ENCODE peak calls at places on chromosomes 16 and 17, in six cellular contexts. J, W, P, E, H and U are unnamed samples.

GRCh38 chr17:4870850-4871249 is 28.5 kb upstream of the C17orf107 start:
- DNase-seq in E (no peak), P (no peak), J (no peak), H (no peak), W (no peak), U (no peak)

GRCh38 chr17:15475620-15476354 is 8.4 kb upstream of the CDRT4 start:
- DNase-seq in H (no peak), E (no peak), W (no peak), P (no peak), J (no peak), U (no peak)

GRCh38 chr16:81679721-81680430 is 99.2 kb upstream of the PLCG2 start:
- DNase-seq in J (peak; percentile 48), H (no peak), W (no peak), P (no peak), E (no peak), U (no peak)

GRCh38 chr17:74734256-74734655 is 2.8 kb upstream of the RAB37 start:
- DNase-seq in W (no peak), E (no peak), J (no peak), H (no peak), P (no peak), U (no peak)

GRCh38 chr16:85231959-85232358 is 119.7 kb upstream of the CIBAR2 start:
- DNase-seq in P (no peak), J (no peak), E (no peak), H (no peak), W (no peak), U (peak; percentile 18)

GRCh38 chr17:30212750-30213149 is 22.7 kb downstream of the SLC6A4 start:
- DNase-seq in P (no peak), W (no peak), E (no peak), J (no peak), H (no peak), U (no peak)

GRCh38 chr17:78172284-78173024 is 4.1 kb downstream of the SYNGR2 start:
- DNase-seq in W (peak; percentile 31), H (no peak), E (no peak), P (no peak), J (no peak), U (no peak)

GRCh38 chr16:17777461-17777863 is 306.7 kb upstream of the XYLT1 start:
- DNase-seq in P (no peak), J (no peak), H (no peak), E (no peak), W (no peak), U (no peak)

GRCh38 chr17:57085448-57086068 is 512 bp downstream of the AKAP1 start:
- DNase-seq in J (peak; percentile 87), W (peak; percentile 65), P (peak; percentile 73), E (peak; percentile 87), H (peak; percentile 80), U (peak; percentile 74)

GRCh38 chr16:17205279-17206139 is 265.3 kb downstream of the XYLT1 start:
- DNase-seq in E (no peak), H (no peak), W (no peak), J (no peak), P (no peak), U (no peak)

GRCh38 chr17:61152898-61153297 is 246.7 kb upstream of the TBX2 start:
- DNase-seq in H (no peak), E (no peak), J (no peak), W (no peak), P (no peak), U (no peak)

GRCh38 chr16:2473425-2473926 is 1.5 kb upstream of the TBC1D24 start:
- DNase-seq in W (peak; percentile 63), J (no peak), E (no peak), H (no peak), P (peak; percentile 41), U (no peak)

GRCh38 chr17:48814504-48814903 is 2.5 kb downstream of the TTLL6 start:
- DNase-seq in J (no peak), W (peak; percentile 65), E (peak; percentile 48), H (peak; percentile 76), P (peak; percentile 71), U (peak; percentile 72)

GRCh38 chr17:8162997-8163977 is 539 bp upstream of the VAMP2 start:
- DNase-seq in P (peak; percentile 30), H (peak; percentile 62), W (peak; percentile 57), E (peak; percentile 64), J (peak; percentile 77), U (no peak)

GRCh38 chr16:11254913-11255736 is 879 bp downstream of the SOCS1 start:
- DNase-seq in P (peak; percentile 75), J (peak; percentile 84), H (peak; percentile 86), E (peak; percentile 42), W (peak; percentile 62), U (peak; percentile 50)

GRCh38 chr17:55731586-55732250 is 9.1 kb upstream of the TMEM100 start:
- DNase-seq in H (no peak), E (peak; percentile 33), J (no peak), W (no peak), P (peak; percentile 66), U (no peak)

GRCh38 chr17:59786536-59787319 is 79.3 kb downstream of the VMP1 start:
- DNase-seq in W (peak; percentile 83), H (peak; percentile 83), E (no peak), P (peak; percentile 96), J (no peak), U (peak; percentile 51)

GRCh38 chr17:77872199-77872598 is 86.3 kb upstream of the TNRC6C start:
- DNase-seq in P (no peak), E (no peak), H (no peak), J (peak; percentile 25), W (peak; percentile 59), U (no peak)

GRCh38 chr17:51435641-51436091 is 175.3 kb downstream of the UTP18 start:
- DNase-seq in W (peak; percentile 17), H (no peak), E (peak; percentile 84), J (no peak), P (peak; percentile 62), U (peak; percentile 87)

GRCh38 chr17:81741049-81741593 is 29.0 kb downstream of the SLC25A10 start:
- DNase-seq in H (no peak), J (peak; percentile 70), P (no peak), W (no peak), E (no peak), U (no peak)

GRCh38 chr16:10242076-10242475 is 59.8 kb upstream of the GRIN2A start:
- DNase-seq in E (no peak), P (no peak), H (no peak), J (no peak), W (no peak), U (no peak)

GRCh38 chr17:45574376-45574775 is 83.9 kb upstream of the PLEKHM1 start:
- DNase-seq in E (no peak), W (no peak), J (no peak), H (no peak), P (no peak), U (no peak)

GRCh38 chr16:58459344-58460218 is 40.4 kb upstream of the NDRG4 start:
- DNase-seq in E (no peak), W (no peak), H (no peak), J (no peak), P (peak; percentile 45), U (no peak)

DNA sequence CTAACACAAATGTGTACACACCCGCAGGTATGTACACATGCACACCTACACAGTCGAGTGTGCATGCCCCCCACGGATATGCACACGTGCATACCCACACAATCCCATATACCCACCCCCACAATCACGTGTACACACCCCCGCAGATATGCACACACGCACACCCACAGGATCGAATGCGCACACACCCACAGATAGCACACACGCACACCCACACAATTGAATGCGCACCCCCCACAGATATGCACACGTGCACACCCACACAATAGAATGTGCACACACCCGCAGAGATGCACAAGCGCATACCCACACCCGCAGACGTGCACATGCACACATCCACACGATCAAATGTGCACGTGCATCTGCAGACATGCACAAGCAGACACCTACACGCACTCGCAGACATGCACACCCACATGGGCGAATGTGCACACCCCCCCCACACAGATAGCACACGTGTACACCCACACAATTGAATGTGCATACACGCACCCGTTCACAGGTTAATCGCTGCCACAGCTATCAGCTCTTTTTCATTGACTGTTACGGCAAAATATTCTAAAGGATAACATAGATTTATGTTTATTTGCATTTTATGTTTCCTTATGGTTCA is 10.8 kb downstream of the ZNF750 start:
- DNase-seq in W (no peak), P (no peak), E (no peak), J (peak; percentile 28), H (no peak), U (no peak)
- H3K36me3 ChIP-seq in W (peaks cover 56% of the 10 kb centered on the region), P (peaks cover 44% of the 10 kb centered on the region), E (no peaks in the 10 kb centered on the region), J (no peaks in the 10 kb centered on the region), H (no peaks in the 10 kb centered on the region), U (peaks cover 4% of the 10 kb centered on the region)

DNA sequence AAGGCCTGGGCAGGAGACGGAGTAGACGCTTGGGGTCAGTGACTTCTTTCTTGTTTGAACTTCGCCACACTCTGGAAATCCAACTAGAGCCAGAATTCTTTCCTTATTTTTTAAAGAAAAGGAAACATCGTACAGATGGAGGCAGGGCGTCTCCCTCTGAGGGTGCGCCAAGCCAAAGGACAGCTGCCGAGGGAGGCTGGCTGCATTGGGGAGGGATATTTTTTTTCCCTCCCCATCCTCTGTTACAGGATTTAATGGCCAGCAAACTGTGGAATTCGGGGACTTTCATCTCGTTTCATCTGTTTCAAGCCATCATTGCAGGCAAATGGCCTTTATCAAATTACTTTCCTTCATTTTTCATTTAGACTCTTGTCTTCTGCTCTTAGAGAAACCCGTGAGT is 15.9 kb downstream of the CDK5R1 start:
- DNase-seq in W (no peak), J (no peak), H (no peak), E (no peak), P (no peak), U (no peak)
- H3K4me3 ChIP-seq in W (no peak overlapping the region), J (no peak overlapping the region), H (no peak overlapping the region), E (no peak overlapping the region), P (no peak overlapping the region), U (no peak overlapping the region)

GRCh38 chr17:67568961-67569360 is 148.8 kb upstream of the NOL11 start:
- DNase-seq in H (no peak), P (no peak), J (no peak), W (no peak), E (no peak), U (no peak)

GRCh38 chr17:67563692-67564228 is 154.0 kb upstream of the NOL11 start:
- DNase-seq in H (no peak), W (no peak), P (no peak), E (no peak), J (no peak), U (no peak)

GRCh38 chr17:67566656-67567055 is 151.1 kb upstream of the NOL11 start:
- DNase-seq in P (no peak), H (no peak), E (no peak), W (no peak), J (no peak), U (no peak)

GRCh38 chr17:67562036-67562435 is 155.7 kb upstream of the NOL11 start:
- DNase-seq in J (no peak), H (no peak), P (no peak), E (no peak), W (no peak), U (no peak)

GRCh38 chr17:67565068-67565467 is 152.7 kb upstream of the NOL11 start:
- DNase-seq in W (no peak), J (no peak), H (no peak), P (no peak), E (no peak), U (no peak)
- H3K36me3 ChIP-seq in W (no peaks in the 10 kb centered on the region), J (no peaks in the 10 kb centered on the region), H (peaks cover 4% of the 10 kb centered on the region), P (no peaks in the 10 kb centered on the region), E (no peaks in the 10 kb centered on the region), U (no peaks in the 10 kb centered on the region)

DNA sequence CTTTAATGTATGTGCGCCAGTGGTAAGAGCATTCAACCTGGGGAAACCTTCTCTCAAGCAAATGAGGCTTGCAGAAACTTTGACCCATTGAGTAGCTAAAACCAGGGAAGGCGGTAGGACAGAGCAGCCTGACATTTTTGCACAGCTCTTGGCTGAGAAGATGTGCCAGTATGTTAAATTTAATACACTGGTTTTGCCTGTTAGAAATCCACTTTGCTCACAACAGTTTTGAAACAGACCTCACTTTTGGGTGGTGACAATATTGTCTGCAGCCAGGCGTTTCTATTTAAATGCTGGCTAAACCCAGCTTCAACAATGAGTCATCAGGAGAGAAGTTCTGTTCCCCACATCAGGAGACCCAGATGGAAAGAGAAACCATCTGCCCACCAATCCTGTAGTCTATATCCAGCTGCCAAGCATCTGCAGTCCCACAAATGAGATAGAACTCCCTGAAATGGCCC is 29.2 kb upstream of the CLEC3A start:
- DNase-seq in J (no peak), P (no peak), H (no peak), W (no peak), E (no peak), U (no peak)
- H3K4me3 ChIP-seq in J (no peak overlapping the region), P (no peak overlapping the region), H (no peak overlapping the region), W (no peak overlapping the region), E (no peak overlapping the region), U (no peak overlapping the region)